ENCODE peak calls at places on chromosomes 7 and 10, in eight cellular contexts. One of them, this sample, is unnamed.

GRCh38 chr10:6008497-6009142 is 31.3 kb upstream of the IL15RA start:
- DNase-seq in kidney epithelial cell: no peak
- DNase-seq in left ventricle myocardium inferior: no peak
- DNase-seq in transverse colon: no peak
- DNase-seq in MCF 10A: no peak
- DNase-seq in Caco-2: no peak
- DNase-seq in cardiac fibroblast: peak
- DNase-seq in endothelial cell: no peak
- DNase-seq in this sample: no peak

GRCh38 chr10:132671171-132672154 is 114.5 kb downstream of the NKX6-2 start:
- DNase-seq in kidney epithelial cell: no peak
- DNase-seq in left ventricle myocardium inferior: peak
- DNase-seq in transverse colon: no peak
- DNase-seq in MCF 10A: no peak
- DNase-seq in Caco-2: no peak
- DNase-seq in cardiac fibroblast: no peak
- DNase-seq in endothelial cell: no peak
- DNase-seq in this sample: no peak

GRCh38 chr7:77685219-77685618 is 11.0 kb upstream of the RSBN1L start:
- DNase-seq in kidney epithelial cell: no peak
- DNase-seq in left ventricle myocardium inferior: no peak
- DNase-seq in transverse colon: peak
- DNase-seq in MCF 10A: peak
- DNase-seq in Caco-2: no peak
- DNase-seq in cardiac fibroblast: peak
- DNase-seq in endothelial cell: no peak
- DNase-seq in this sample: no peak

GRCh38 chr7:43585521-43585920 is 2.6 kb downstream of the STK17A start:
- DNase-seq in kidney epithelial cell: no peak
- DNase-seq in left ventricle myocardium inferior: no peak
- DNase-seq in transverse colon: no peak
- DNase-seq in MCF 10A: peak
- DNase-seq in Caco-2: no peak
- DNase-seq in cardiac fibroblast: peak
- DNase-seq in endothelial cell: no peak
- DNase-seq in this sample: no peak

GRCh38 chr7:39299695-39300094 is 266.5 kb upstream of the YAE1 start:
- DNase-seq in kidney epithelial cell: no peak
- DNase-seq in left ventricle myocardium inferior: no peak
- DNase-seq in transverse colon: no peak
- DNase-seq in MCF 10A: no peak
- DNase-seq in Caco-2: no peak
- DNase-seq in cardiac fibroblast: no peak
- DNase-seq in endothelial cell: no peak
- DNase-seq in this sample: no peak

GRCh38 chr7:101179780-101180755 is at the start of gene NAT16:
- DNase-seq in kidney epithelial cell: no peak
- DNase-seq in left ventricle myocardium inferior: no peak
- DNase-seq in transverse colon: no peak
- DNase-seq in MCF 10A: no peak
- DNase-seq in Caco-2: no peak
- DNase-seq in cardiac fibroblast: no peak
- DNase-seq in endothelial cell: no peak
- DNase-seq in this sample: no peak

GRCh38 chr7:68529221-68529620 is 1069.1 kb upstream of the AUTS2 start:
- DNase-seq in kidney epithelial cell: no peak
- DNase-seq in left ventricle myocardium inferior: no peak
- DNase-seq in transverse colon: no peak
- DNase-seq in MCF 10A: no peak
- DNase-seq in Caco-2: no peak
- DNase-seq in cardiac fibroblast: no peak
- DNase-seq in endothelial cell: no peak
- DNase-seq in this sample: no peak

GRCh38 chr7:2038876-2039728 is 193.6 kb downstream of the MAD1L1 start:
- DNase-seq in kidney epithelial cell: no peak
- DNase-seq in left ventricle myocardium inferior: peak
- DNase-seq in transverse colon: no peak
- DNase-seq in MCF 10A: no peak
- DNase-seq in Caco-2: peak
- DNase-seq in cardiac fibroblast: peak
- DNase-seq in endothelial cell: no peak
- DNase-seq in this sample: no peak

GRCh38 chr10:113924664-113925063 is 70.2 kb downstream of the NHLRC2 start:
- DNase-seq in kidney epithelial cell: no peak
- DNase-seq in left ventricle myocardium inferior: no peak
- DNase-seq in transverse colon: no peak
- DNase-seq in MCF 10A: no peak
- DNase-seq in Caco-2: no peak
- DNase-seq in cardiac fibroblast: no peak
- DNase-seq in endothelial cell: no peak
- DNase-seq in this sample: no peak

GRCh38 chr10:113921571-113922370 is 67.3 kb downstream of the NHLRC2 start:
- DNase-seq in kidney epithelial cell: no peak
- DNase-seq in left ventricle myocardium inferior: no peak
- DNase-seq in transverse colon: no peak
- DNase-seq in MCF 10A: peak
- DNase-seq in Caco-2: no peak
- DNase-seq in cardiac fibroblast: no peak
- DNase-seq in endothelial cell: no peak
- DNase-seq in this sample: no peak

GRCh38 chr10:113924171-113924570 is 69.7 kb downstream of the NHLRC2 start:
- DNase-seq in kidney epithelial cell: no peak
- DNase-seq in left ventricle myocardium inferior: no peak
- DNase-seq in transverse colon: no peak
- DNase-seq in MCF 10A: no peak
- DNase-seq in Caco-2: no peak
- DNase-seq in cardiac fibroblast: no peak
- DNase-seq in endothelial cell: no peak
- DNase-seq in this sample: no peak

GRCh38 chr10:113922787-113923570 is 68.5 kb downstream of the NHLRC2 start:
- DNase-seq in kidney epithelial cell: no peak
- DNase-seq in left ventricle myocardium inferior: no peak
- DNase-seq in transverse colon: no peak
- DNase-seq in MCF 10A: no peak
- DNase-seq in Caco-2: no peak
- DNase-seq in cardiac fibroblast: no peak
- DNase-seq in endothelial cell: no peak
- DNase-seq in this sample: peak

DNA sequence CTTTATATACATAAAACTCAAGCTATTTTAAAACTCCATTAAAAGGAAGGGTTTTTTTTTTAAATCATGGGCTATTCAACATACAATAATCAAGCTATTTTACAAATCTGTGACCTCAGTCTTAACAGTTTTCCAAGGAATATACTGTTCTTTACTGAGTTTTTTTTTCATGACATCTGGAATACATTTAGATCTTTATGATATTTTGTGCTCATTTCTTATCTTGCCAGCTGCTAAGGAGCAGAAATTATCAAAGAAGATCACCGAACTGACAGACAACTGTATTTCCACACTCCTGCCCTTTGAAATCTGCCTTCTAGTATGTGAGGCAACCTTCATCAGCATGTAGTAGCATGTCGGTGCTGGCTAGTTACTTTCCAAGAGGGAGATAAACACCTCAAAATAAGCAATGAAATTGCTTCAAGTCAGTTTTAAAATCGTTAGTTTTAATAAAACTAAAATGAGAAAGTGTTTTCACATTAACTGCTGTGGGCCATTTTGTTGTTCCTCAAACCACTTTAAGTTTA is 66.4 kb downstream of the NHLRC2 start:
- DNase-seq in kidney epithelial cell: no peak
- DNase-seq in left ventricle myocardium inferior: no peak
- DNase-seq in transverse colon: no peak
- DNase-seq in MCF 10A: peak
- DNase-seq in Caco-2: no peak
- DNase-seq in cardiac fibroblast: no peak
- DNase-seq in endothelial cell: no peak
- DNase-seq in this sample: no peak
- TF ChIP-seq CTCF in kidney epithelial cell: no peak
- TF ChIP-seq CTCF in left ventricle myocardium inferior: no peak
- TF ChIP-seq CTCF in transverse colon: no peak
- TF ChIP-seq CTCF in MCF 10A: no peak
- TF ChIP-seq CTCF in Caco-2: no peak
- TF ChIP-seq CTCF in cardiac fibroblast: no peak
- TF ChIP-seq CTCF in endothelial cell: no peak
- TF ChIP-seq CTCF in this sample: no peak

GRCh38 chr7:99106869-99107268 is 37.0 kb downstream of the SMURF1 start:
- DNase-seq in kidney epithelial cell: peak
- DNase-seq in left ventricle myocardium inferior: no peak
- DNase-seq in transverse colon: no peak
- DNase-seq in MCF 10A: peak
- DNase-seq in Caco-2: no peak
- DNase-seq in cardiac fibroblast: peak
- DNase-seq in endothelial cell: no peak
- DNase-seq in this sample: no peak

GRCh38 chr7:99106411-99106810 is 37.5 kb downstream of the SMURF1 start:
- DNase-seq in kidney epithelial cell: no peak
- DNase-seq in left ventricle myocardium inferior: no peak
- DNase-seq in transverse colon: no peak
- DNase-seq in MCF 10A: no peak
- DNase-seq in Caco-2: no peak
- DNase-seq in cardiac fibroblast: no peak
- DNase-seq in endothelial cell: no peak
- DNase-seq in this sample: no peak

GRCh38 chr7:99104631-99105030 is 39.3 kb downstream of the SMURF1 start:
- DNase-seq in kidney epithelial cell: no peak
- DNase-seq in left ventricle myocardium inferior: no peak
- DNase-seq in transverse colon: no peak
- DNase-seq in MCF 10A: no peak
- DNase-seq in Caco-2: no peak
- DNase-seq in cardiac fibroblast: no peak
- DNase-seq in endothelial cell: no peak
- DNase-seq in this sample: no peak

GRCh38 chr7:99102809-99103690 is 40.9 kb downstream of the SMURF1 start:
- DNase-seq in kidney epithelial cell: no peak
- DNase-seq in left ventricle myocardium inferior: no peak
- DNase-seq in transverse colon: no peak
- DNase-seq in MCF 10A: peak
- DNase-seq in Caco-2: no peak
- DNase-seq in cardiac fibroblast: peak
- DNase-seq in endothelial cell: no peak
- DNase-seq in this sample: no peak

GRCh38 chr7:99105756-99106155 is 38.2 kb downstream of the SMURF1 start:
- DNase-seq in kidney epithelial cell: no peak
- DNase-seq in left ventricle myocardium inferior: no peak
- DNase-seq in transverse colon: no peak
- DNase-seq in MCF 10A: no peak
- DNase-seq in Caco-2: no peak
- DNase-seq in cardiac fibroblast: no peak
- DNase-seq in endothelial cell: no peak
- DNase-seq in this sample: no peak
- TF ChIP-seq CTCF in kidney epithelial cell: no peak
- TF ChIP-seq CTCF in left ventricle myocardium inferior: no peak
- TF ChIP-seq CTCF in transverse colon: no peak
- TF ChIP-seq CTCF in MCF 10A: no peak
- TF ChIP-seq CTCF in Caco-2: no peak
- TF ChIP-seq CTCF in cardiac fibroblast: no peak
- TF ChIP-seq CTCF in endothelial cell: no peak
- TF ChIP-seq CTCF in this sample: no peak

GRCh38 chr10:111204880-111205279 is 128.1 kb downstream of the ADRA2A start:
- DNase-seq in kidney epithelial cell: no peak
- DNase-seq in left ventricle myocardium inferior: no peak
- DNase-seq in transverse colon: no peak
- DNase-seq in MCF 10A: no peak
- DNase-seq in Caco-2: no peak
- DNase-seq in cardiac fibroblast: no peak
- DNase-seq in endothelial cell: no peak
- DNase-seq in this sample: no peak

GRCh38 chr10:111208951-111209350 is 132.1 kb downstream of the ADRA2A start:
- DNase-seq in kidney epithelial cell: no peak
- DNase-seq in left ventricle myocardium inferior: no peak
- DNase-seq in transverse colon: no peak
- DNase-seq in MCF 10A: no peak
- DNase-seq in Caco-2: no peak
- DNase-seq in cardiac fibroblast: no peak
- DNase-seq in endothelial cell: no peak
- DNase-seq in this sample: no peak

GRCh38 chr10:111206521-111206920 is 129.7 kb downstream of the ADRA2A start:
- DNase-seq in kidney epithelial cell: no peak
- DNase-seq in left ventricle myocardium inferior: no peak
- DNase-seq in transverse colon: peak
- DNase-seq in MCF 10A: no peak
- DNase-seq in Caco-2: no peak
- DNase-seq in cardiac fibroblast: no peak
- DNase-seq in endothelial cell: no peak
- DNase-seq in this sample: no peak

GRCh38 chr10:111209666-111210065 is 132.8 kb downstream of the ADRA2A start:
- DNase-seq in kidney epithelial cell: no peak
- DNase-seq in left ventricle myocardium inferior: no peak
- DNase-seq in transverse colon: no peak
- DNase-seq in MCF 10A: no peak
- DNase-seq in Caco-2: no peak
- DNase-seq in cardiac fibroblast: no peak
- DNase-seq in endothelial cell: no peak
- DNase-seq in this sample: no peak

DNA sequence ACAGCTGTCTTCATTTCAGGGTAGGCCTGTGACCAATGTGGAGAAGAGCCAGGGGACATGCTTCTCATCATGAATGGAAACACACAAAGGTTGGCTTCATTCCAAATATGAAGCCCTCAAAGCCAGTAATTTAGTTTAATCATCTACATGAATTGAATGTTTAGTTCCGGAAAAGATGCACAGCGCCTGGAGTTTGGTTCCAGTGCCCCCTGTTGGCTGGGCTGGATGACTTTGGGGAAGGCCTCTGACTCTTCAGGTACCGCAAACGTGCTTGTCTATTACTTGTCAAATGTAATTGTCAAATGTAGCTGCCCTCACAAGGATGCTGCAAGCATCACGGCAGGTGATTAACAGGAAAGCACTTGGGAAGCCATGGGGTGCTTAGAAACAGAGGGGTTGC is 130.7 kb downstream of the ADRA2A start:
- DNase-seq in kidney epithelial cell: no peak
- DNase-seq in left ventricle myocardium inferior: no peak
- DNase-seq in transverse colon: peak
- DNase-seq in MCF 10A: peak
- DNase-seq in Caco-2: no peak
- DNase-seq in cardiac fibroblast: no peak
- DNase-seq in endothelial cell: no peak
- DNase-seq in this sample: peak
- TF ChIP-seq CTCF in kidney epithelial cell: no peak
- TF ChIP-seq CTCF in left ventricle myocardium inferior: peak
- TF ChIP-seq CTCF in transverse colon: peak
- TF ChIP-seq CTCF in MCF 10A: peak
- TF ChIP-seq CTCF in Caco-2: no peak
- TF ChIP-seq CTCF in cardiac fibroblast: no peak
- TF ChIP-seq CTCF in endothelial cell: no peak
- TF ChIP-seq CTCF in this sample: no peak

DNA sequence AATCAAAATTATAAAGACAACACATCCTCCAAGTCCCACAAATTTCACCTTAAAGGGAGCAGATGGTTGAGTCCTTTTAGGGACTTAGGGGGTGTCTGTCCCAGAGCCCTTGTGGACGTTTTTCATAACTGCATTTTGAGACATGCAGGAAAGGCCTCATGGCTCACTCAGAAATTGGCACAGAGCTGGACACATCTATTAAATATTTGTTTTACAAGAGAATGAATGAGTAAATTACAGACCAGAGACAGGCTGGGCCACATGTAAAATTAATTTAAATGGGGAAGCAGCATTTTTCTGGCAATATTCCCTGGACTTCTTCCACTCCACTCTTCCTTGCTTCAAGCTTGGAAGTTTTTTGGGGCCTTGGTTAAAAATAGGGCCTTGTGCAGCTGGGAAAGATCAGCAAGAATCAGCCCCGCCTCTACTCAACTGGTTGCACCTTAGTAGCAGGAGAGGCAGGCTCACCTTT is 20.0 kb downstream of the LAMB1 start:
- DNase-seq in kidney epithelial cell: no peak
- DNase-seq in left ventricle myocardium inferior: no peak
- DNase-seq in transverse colon: no peak
- DNase-seq in MCF 10A: no peak
- DNase-seq in Caco-2: no peak
- DNase-seq in cardiac fibroblast: peak
- DNase-seq in endothelial cell: no peak
- DNase-seq in this sample: no peak
- TF ChIP-seq CTCF in kidney epithelial cell: peak
- TF ChIP-seq CTCF in left ventricle myocardium inferior: peak
- TF ChIP-seq CTCF in transverse colon: peak
- TF ChIP-seq CTCF in MCF 10A: no peak
- TF ChIP-seq CTCF in Caco-2: peak
- TF ChIP-seq CTCF in cardiac fibroblast: peak
- TF ChIP-seq CTCF in endothelial cell: peak
- TF ChIP-seq CTCF in this sample: no peak

This sample was measured in GM20000.